ENCODE peak calls at places on chromosomes 13 and 19, in ten cellular contexts. B is T follicular helper cell; N is AG09319; V is progenitor cell of endocrine pancreas; G is Calu3; L is NCI-H460; H is EL; Z is GM19239; Q is astrocyte of the cerebellum; K is activated CD4-positive, alpha-beta T cell treated with anti-CD3 and anti-CD28 coated beads, Interleukin-2, amount 50 U/mL, for 48 hours. Y is an unnamed sample.

GRCh38 chr19:46944918-46945628 is 74.6 kb upstream of the NPAS1 start:
- DNase-seq in Q (no peak), H (peak), V (no peak), K (no peak), G (no peak), L (no peak), Z (no peak), N (peak), B (no peak), Y (no peak)

GRCh38 chr13:25679154-25679553 is 307.4 kb downstream of the ATP8A2 start:
- DNase-seq in Z (no peak), G (no peak), L (no peak), V (no peak), B (no peak), N (no peak), H (no peak), K (no peak), Q (no peak), Y (no peak)

GRCh38 chr13:99800004-99800403 is 171.6 kb downstream of the ZIC5 start:
- DNase-seq in N (no peak), L (no peak), H (no peak), Q (no peak), K (no peak), Z (no peak), B (no peak), V (no peak), G (no peak), Y (no peak)

GRCh38 chr13:52361225-52361624 is 44.7 kb downstream of the THSD1 start:
- DNase-seq in V (no peak), Z (no peak), N (no peak), H (no peak), B (no peak), G (no peak), Q (no peak), K (no peak), L (no peak), Y (no peak)

GRCh38 chr19:14449321-14449720 is 16.2 kb downstream of the PKN1 start:
- DNase-seq in L (no peak), V (no peak), H (no peak), Z (no peak), Q (no peak), N (no peak), K (no peak), G (no peak), B (no peak), Y (no peak)

GRCh38 chr13:105642511-105642958 is 892.9 kb downstream of the EFNB2 start:
- DNase-seq in L (no peak), Q (no peak), H (peak), V (no peak), K (no peak), B (no peak), N (no peak), G (no peak), Z (no peak), Y (no peak)

GRCh38 chr19:30877591-30878230 is 471.5 kb downstream of the TSHZ3 start:
- DNase-seq in Q (no peak), N (no peak), H (no peak), G (no peak), B (no peak), K (no peak), Z (no peak), V (no peak), L (no peak), Y (no peak)

GRCh38 chr19:47230122-47230920 is 678 bp downstream of the BBC3 start:
- DNase-seq in L (no peak), Q (no peak), H (peak), B (peak), K (peak), Z (no peak), N (no peak), G (peak), V (peak), Y (no peak)

GRCh38 chr19:7845390-7846179 is 15.6 kb downstream of the EVI5L start:
- DNase-seq in G (no peak), B (no peak), Q (no peak), Z (no peak), K (no peak), V (no peak), L (no peak), H (no peak), N (no peak), Y (no peak)

GRCh38 chr13:45544520-45544919 is 71.0 kb downstream of the ERICH6B start:
- DNase-seq in L (no peak), K (no peak), G (no peak), V (no peak), B (no peak), H (no peak), Z (no peak), N (no peak), Q (no peak), Y (no peak)

GRCh38 chr19:40806385-40807146 is 7.6 kb downstream of the EGLN2 start:
- DNase-seq in K (peak), Q (peak), G (no peak), H (peak), Z (peak), L (no peak), V (peak), B (peak), N (peak), Y (no peak)